ENCODE peak calls at places on chromosomes 12 and 14, in ten cellular contexts. One of them, this sample, is unnamed.

GRCh38 chr12:117686911-117687377 is 281.8 kb downstream of the KSR2 start:
- DNase-seq in HCT116: peak
- DNase-seq in endothelial cell of umbilical vein: peak
- DNase-seq in suprapubic skin: peak
- DNase-seq in upper lobe of left lung: no peak
- DNase-seq in transverse colon: peak
- DNase-seq in H1: no peak
- DNase-seq in HepG2: peak
- DNase-seq in K562: no peak
- DNase-seq in vagina: no peak
- DNase-seq in this sample: no peak

GRCh38 chr12:59843260-59843843 is 247.5 kb downstream of the SLC16A7 start:
- DNase-seq in HCT116: no peak
- DNase-seq in endothelial cell of umbilical vein: no peak
- DNase-seq in suprapubic skin: no peak
- DNase-seq in upper lobe of left lung: no peak
- DNase-seq in transverse colon: no peak
- DNase-seq in H1: no peak
- DNase-seq in HepG2: no peak
- DNase-seq in K562: no peak
- DNase-seq in vagina: no peak
- DNase-seq in this sample: no peak

GRCh38 chr12:95412826-95413311 is 61.1 kb upstream of the METAP2 start:
- DNase-seq in HCT116: peak
- DNase-seq in endothelial cell of umbilical vein: no peak
- DNase-seq in suprapubic skin: peak
- DNase-seq in upper lobe of left lung: no peak
- DNase-seq in transverse colon: no peak
- DNase-seq in H1: no peak
- DNase-seq in HepG2: no peak
- DNase-seq in K562: no peak
- DNase-seq in vagina: no peak
- DNase-seq in this sample: no peak

GRCh38 chr14:75715926-75716780 is 55.1 kb downstream of the TTLL5 start:
- DNase-seq in HCT116: no peak
- DNase-seq in endothelial cell of umbilical vein: no peak
- DNase-seq in suprapubic skin: no peak
- DNase-seq in upper lobe of left lung: no peak
- DNase-seq in transverse colon: no peak
- DNase-seq in H1: no peak
- DNase-seq in HepG2: no peak
- DNase-seq in K562: no peak
- DNase-seq in vagina: no peak
- DNase-seq in this sample: no peak

GRCh38 chr12:48352157-48352775 is 1.5 kb upstream of the ZNF641 start:
- DNase-seq in HCT116: no peak
- DNase-seq in endothelial cell of umbilical vein: no peak
- DNase-seq in suprapubic skin: no peak
- DNase-seq in upper lobe of left lung: no peak
- DNase-seq in transverse colon: no peak
- DNase-seq in H1: no peak
- DNase-seq in HepG2: no peak
- DNase-seq in K562: peak
- DNase-seq in vagina: no peak
- DNase-seq in this sample: no peak

GRCh38 chr12:3725267-3726115 is 27.4 kb downstream of the CRACR2A start:
- DNase-seq in HCT116: no peak
- DNase-seq in endothelial cell of umbilical vein: peak
- DNase-seq in suprapubic skin: no peak
- DNase-seq in upper lobe of left lung: no peak
- DNase-seq in transverse colon: no peak
- DNase-seq in H1: no peak
- DNase-seq in HepG2: no peak
- DNase-seq in K562: no peak
- DNase-seq in vagina: no peak
- DNase-seq in this sample: no peak

GRCh38 chr12:19695244-19696098 is 256.2 kb downstream of the AEBP2 start:
- DNase-seq in HCT116: no peak
- DNase-seq in endothelial cell of umbilical vein: peak
- DNase-seq in suprapubic skin: no peak
- DNase-seq in upper lobe of left lung: no peak
- DNase-seq in transverse colon: no peak
- DNase-seq in H1: no peak
- DNase-seq in HepG2: no peak
- DNase-seq in K562: no peak
- DNase-seq in vagina: no peak
- DNase-seq in this sample: no peak

GRCh38 chr12:87995581-87996178 is 33.5 kb downstream of the C12orf50 start:
- DNase-seq in HCT116: peak
- DNase-seq in endothelial cell of umbilical vein: peak
- DNase-seq in suprapubic skin: no peak
- DNase-seq in upper lobe of left lung: peak
- DNase-seq in transverse colon: peak
- DNase-seq in H1: peak
- DNase-seq in HepG2: peak
- DNase-seq in K562: peak
- DNase-seq in vagina: no peak
- DNase-seq in this sample: no peak

GRCh38 chr12:1205512-1206060 is 214.6 kb downstream of the ERC1 start:
- DNase-seq in HCT116: no peak
- DNase-seq in endothelial cell of umbilical vein: peak
- DNase-seq in suprapubic skin: no peak
- DNase-seq in upper lobe of left lung: no peak
- DNase-seq in transverse colon: no peak
- DNase-seq in H1: no peak
- DNase-seq in HepG2: no peak
- DNase-seq in K562: no peak
- DNase-seq in vagina: no peak
- DNase-seq in this sample: no peak

GRCh38 chr12:106035421-106035820 is 103.3 kb downstream of the NUAK1 start:
- DNase-seq in HCT116: no peak
- DNase-seq in endothelial cell of umbilical vein: no peak
- DNase-seq in suprapubic skin: no peak
- DNase-seq in upper lobe of left lung: no peak
- DNase-seq in transverse colon: no peak
- DNase-seq in H1: no peak
- DNase-seq in HepG2: no peak
- DNase-seq in K562: no peak
- DNase-seq in vagina: no peak
- DNase-seq in this sample: no peak

GRCh38 chr14:89308232-89308959 is 108.6 kb downstream of the FOXN3 start:
- DNase-seq in HCT116: no peak
- DNase-seq in endothelial cell of umbilical vein: no peak
- DNase-seq in suprapubic skin: no peak
- DNase-seq in upper lobe of left lung: peak
- DNase-seq in transverse colon: no peak
- DNase-seq in H1: no peak
- DNase-seq in HepG2: no peak
- DNase-seq in K562: no peak
- DNase-seq in vagina: no peak
- DNase-seq in this sample: no peak

GRCh38 chr12:47504775-47505446 is 200.9 kb downstream of the RPAP3 start:
- DNase-seq in HCT116: no peak
- DNase-seq in endothelial cell of umbilical vein: peak
- DNase-seq in suprapubic skin: no peak
- DNase-seq in upper lobe of left lung: no peak
- DNase-seq in transverse colon: no peak
- DNase-seq in H1: no peak
- DNase-seq in HepG2: no peak
- DNase-seq in K562: no peak
- DNase-seq in vagina: no peak
- DNase-seq in this sample: no peak

GRCh38 chr14:60092516-60092915 is 793 bp downstream of the PCNX4 start:
- DNase-seq in HCT116: no peak
- DNase-seq in endothelial cell of umbilical vein: no peak
- DNase-seq in suprapubic skin: no peak
- DNase-seq in upper lobe of left lung: peak
- DNase-seq in transverse colon: peak
- DNase-seq in H1: no peak
- DNase-seq in HepG2: peak
- DNase-seq in K562: peak
- DNase-seq in vagina: no peak
- DNase-seq in this sample: no peak

GRCh38 chr12:93025145-93026103 is 96.3 kb upstream of the EEA1 start:
- DNase-seq in HCT116: peak
- DNase-seq in endothelial cell of umbilical vein: peak
- DNase-seq in suprapubic skin: no peak
- DNase-seq in upper lobe of left lung: no peak
- DNase-seq in transverse colon: no peak
- DNase-seq in H1: no peak
- DNase-seq in HepG2: no peak
- DNase-seq in K562: peak
- DNase-seq in vagina: no peak
- DNase-seq in this sample: no peak

GRCh38 chr14:67583711-67584644 is 16.1 kb downstream of the PIGH start:
- DNase-seq in HCT116: peak
- DNase-seq in endothelial cell of umbilical vein: peak
- DNase-seq in suprapubic skin: no peak
- DNase-seq in upper lobe of left lung: no peak
- DNase-seq in transverse colon: peak
- DNase-seq in H1: no peak
- DNase-seq in HepG2: peak
- DNase-seq in K562: peak
- DNase-seq in vagina: peak
- DNase-seq in this sample: peak

GRCh38 chr14:74616507-74616906 is 4.5 kb upstream of the LTBP2 start:
- DNase-seq in HCT116: peak
- DNase-seq in endothelial cell of umbilical vein: peak
- DNase-seq in suprapubic skin: no peak
- DNase-seq in upper lobe of left lung: peak
- DNase-seq in transverse colon: no peak
- DNase-seq in H1: no peak
- DNase-seq in HepG2: no peak
- DNase-seq in K562: peak
- DNase-seq in vagina: no peak
- DNase-seq in this sample: peak

GRCh38 chr14:95488376-95489162 is 27.9 kb downstream of the SYNE3 start:
- DNase-seq in HCT116: no peak
- DNase-seq in endothelial cell of umbilical vein: no peak
- DNase-seq in suprapubic skin: no peak
- DNase-seq in upper lobe of left lung: no peak
- DNase-seq in transverse colon: no peak
- DNase-seq in H1: no peak
- DNase-seq in HepG2: no peak
- DNase-seq in K562: no peak
- DNase-seq in vagina: no peak
- DNase-seq in this sample: no peak

DNA sequence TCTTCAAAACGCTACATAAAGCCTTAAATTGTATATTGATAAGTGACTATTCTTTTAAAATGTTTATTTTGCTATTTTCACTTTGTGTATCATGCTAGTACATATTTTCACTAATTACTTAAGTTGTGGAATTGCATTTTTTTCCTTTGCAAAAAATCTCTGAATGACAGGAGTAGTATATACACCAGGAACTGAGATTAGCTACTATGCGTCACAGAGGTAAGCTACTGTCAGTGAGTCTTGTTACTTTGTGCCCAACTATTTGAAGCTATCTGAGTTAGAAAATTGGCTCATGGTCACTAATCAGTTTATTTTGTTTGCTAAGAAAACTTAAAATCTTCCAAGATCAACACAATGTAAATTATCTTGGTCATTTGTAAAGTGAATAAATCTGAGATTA is 887.4 kb downstream of the TMTC2 start:
- DNase-seq in HCT116: no peak
- DNase-seq in endothelial cell of umbilical vein: no peak
- DNase-seq in suprapubic skin: no peak
- DNase-seq in upper lobe of left lung: no peak
- DNase-seq in transverse colon: no peak
- DNase-seq in H1: no peak
- DNase-seq in HepG2: no peak
- DNase-seq in K562: no peak
- DNase-seq in vagina: no peak
- DNase-seq in this sample: no peak
- TF ChIP-seq POLR2AphosphoS5 in HCT116: no peak
- TF ChIP-seq POLR2AphosphoS5 in endothelial cell of umbilical vein: no peak
- TF ChIP-seq POLR2AphosphoS5 in suprapubic skin: no peak
- TF ChIP-seq POLR2AphosphoS5 in upper lobe of left lung: no peak
- TF ChIP-seq POLR2AphosphoS5 in transverse colon: no peak
- TF ChIP-seq POLR2AphosphoS5 in H1: no peak
- TF ChIP-seq POLR2AphosphoS5 in HepG2: no peak
- TF ChIP-seq POLR2AphosphoS5 in K562: no peak
- TF ChIP-seq POLR2AphosphoS5 in vagina: no peak
- TF ChIP-seq POLR2AphosphoS5 in this sample: no peak

GRCh38 chr12:6767301-6767591 is 1.1 kb downstream of the PTMS start:
- DNase-seq in HCT116: no peak
- DNase-seq in endothelial cell of umbilical vein: no peak
- DNase-seq in suprapubic skin: no peak
- DNase-seq in upper lobe of left lung: no peak
- DNase-seq in transverse colon: no peak
- DNase-seq in H1: no peak
- DNase-seq in HepG2: no peak
- DNase-seq in K562: no peak
- DNase-seq in vagina: no peak
- DNase-seq in this sample: no peak
- H3K27ac ChIP-seq in HCT116: peak
- H3K27ac ChIP-seq in endothelial cell of umbilical vein: peak
- H3K27ac ChIP-seq in suprapubic skin: peak
- H3K27ac ChIP-seq in upper lobe of left lung: peak
- H3K27ac ChIP-seq in transverse colon: peak
- H3K27ac ChIP-seq in H1: no peak
- H3K27ac ChIP-seq in HepG2: peak
- H3K27ac ChIP-seq in K562: peak
- H3K27ac ChIP-seq in vagina: peak
- H3K27ac ChIP-seq in this sample: peak

GRCh38 chr14:23469127-23469905 is at the start of gene NGDN:
- DNase-seq in HCT116: peak
- DNase-seq in endothelial cell of umbilical vein: peak
- DNase-seq in suprapubic skin: peak
- DNase-seq in upper lobe of left lung: peak
- DNase-seq in transverse colon: peak
- DNase-seq in H1: peak
- DNase-seq in HepG2: peak
- DNase-seq in K562: peak
- DNase-seq in vagina: peak
- DNase-seq in this sample: peak
- TF ChIP-seq POLR2A in HCT116: peak
- TF ChIP-seq POLR2A in endothelial cell of umbilical vein: peak
- TF ChIP-seq POLR2A in suprapubic skin: peak
- TF ChIP-seq POLR2A in upper lobe of left lung: peak
- TF ChIP-seq POLR2A in transverse colon: peak
- TF ChIP-seq POLR2A in H1: peak
- TF ChIP-seq POLR2A in HepG2: peak
- TF ChIP-seq POLR2A in K562: peak
- TF ChIP-seq POLR2A in vagina: no peak
- TF ChIP-seq POLR2A in this sample: peak

DNA sequence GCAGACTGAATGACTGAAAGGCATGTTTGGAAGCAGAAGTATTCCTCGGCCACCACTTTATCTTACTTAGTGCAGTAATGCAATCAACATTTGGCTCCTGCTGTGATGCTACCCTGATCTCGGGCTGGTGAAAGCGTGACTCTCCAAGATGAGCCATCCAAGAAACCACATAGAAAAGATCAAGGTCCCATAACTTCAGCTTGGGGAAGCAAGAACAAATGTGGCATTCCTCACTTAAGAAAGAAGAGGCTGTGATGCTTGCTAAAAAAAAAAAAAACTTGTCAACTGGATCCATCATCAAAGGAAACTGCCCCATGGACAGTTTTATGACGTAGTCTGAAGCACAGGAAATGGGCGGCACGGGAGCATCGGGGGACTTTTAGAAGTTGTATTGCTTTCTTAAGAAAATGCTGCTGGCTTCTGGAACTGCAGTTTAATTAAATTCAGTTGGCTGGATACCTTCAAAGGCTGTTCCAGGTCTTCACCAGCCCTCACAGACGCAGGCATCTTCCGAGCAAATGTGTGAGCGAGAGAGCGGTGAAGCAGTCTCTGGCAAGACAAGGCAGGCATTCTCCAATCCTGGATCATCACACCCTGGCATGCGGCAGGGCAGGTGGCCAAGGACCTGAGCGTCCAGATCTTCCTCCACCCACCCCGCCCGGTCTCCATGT is 38.2 kb upstream of the MAP1LC3B2 start:
- DNase-seq in HCT116: no peak
- DNase-seq in endothelial cell of umbilical vein: peak
- DNase-seq in suprapubic skin: no peak
- DNase-seq in upper lobe of left lung: no peak
- DNase-seq in transverse colon: no peak
- DNase-seq in H1: no peak
- DNase-seq in HepG2: no peak
- DNase-seq in K562: peak
- DNase-seq in vagina: no peak
- DNase-seq in this sample: no peak
- TF ChIP-seq POLR2AphosphoS5 in HCT116: peak
- TF ChIP-seq POLR2AphosphoS5 in endothelial cell of umbilical vein: no peak
- TF ChIP-seq POLR2AphosphoS5 in suprapubic skin: no peak
- TF ChIP-seq POLR2AphosphoS5 in upper lobe of left lung: no peak
- TF ChIP-seq POLR2AphosphoS5 in transverse colon: no peak
- TF ChIP-seq POLR2AphosphoS5 in H1: no peak
- TF ChIP-seq POLR2AphosphoS5 in HepG2: no peak
- TF ChIP-seq POLR2AphosphoS5 in K562: no peak
- TF ChIP-seq POLR2AphosphoS5 in vagina: peak
- TF ChIP-seq POLR2AphosphoS5 in this sample: no peak

This sample was measured in spleen.